ENCODE peak calls at places on chromosomes 7 and 10, in eight cellular contexts. Z, O, H, T, Y, D, J and R are unnamed samples.

GRCh38 chr10:124095096-124095495 is 1.7 kb upstream of the CHST15 start:
- DNase-seq in Z (no peak), O (peak), H (no peak), T (no peak), Y (no peak), D (no peak), J (no peak), R (no peak)

GRCh38 chr10:476458-476780 is 213.0 kb downstream of the DIP2C start:
- DNase-seq in Z (no peak), O (no peak), H (no peak), T (no peak), Y (no peak), D (no peak), J (no peak), R (no peak)

GRCh38 chr7:44284216-44284615 is 41.2 kb downstream of the CAMK2B start:
- DNase-seq in Z (no peak), O (peak), H (peak), T (peak), Y (no peak), D (no peak), J (no peak), R (no peak)

GRCh38 chr7:84232653-84233052 is 38.1 kb upstream of the SEMA3A start:
- DNase-seq in Z (no peak), O (no peak), H (no peak), T (no peak), Y (no peak), D (no peak), J (no peak), R (no peak)

GRCh38 chr7:47345754-47346377 is 236.0 kb downstream of the TNS3 start:
- DNase-seq in Z (no peak), O (no peak), H (no peak), T (no peak), Y (no peak), D (no peak), J (no peak), R (no peak)

GRCh38 chr7:43834463-43835251 is 34.7 kb downstream of the MRPS24 start:
- DNase-seq in Z (no peak), O (no peak), H (no peak), T (peak), Y (no peak), D (no peak), J (no peak), R (peak)

GRCh38 chr10:33102071-33102470 is 144.0 kb upstream of the ITGB1 start:
- DNase-seq in Z (no peak), O (no peak), H (no peak), T (no peak), Y (no peak), D (no peak), J (no peak), R (no peak)

GRCh38 chr7:144386741-144387140 is 16.8 kb downstream of the NOBOX start:
- DNase-seq in Z (no peak), O (no peak), H (no peak), T (no peak), Y (no peak), D (no peak), J (no peak), R (no peak)

GRCh38 chr7:155803418-155804376 is 8.6 kb downstream of the SHH start:
- DNase-seq in Z (no peak), O (peak), H (no peak), T (no peak), Y (peak), D (no peak), J (peak), R (peak)

GRCh38 chr10:61836888-61837747 is 64.4 kb upstream of the ARID5B start:
- DNase-seq in Z (peak), O (no peak), H (no peak), T (no peak), Y (no peak), D (no peak), J (no peak), R (no peak)

GRCh38 chr7:50594136-50594535 is 28.9 kb upstream of the DDC start:
- DNase-seq in Z (no peak), O (no peak), H (no peak), T (peak), Y (no peak), D (no peak), J (no peak), R (no peak)